ENCODE peak calls at places on chromosomes 16 and 17, in six cellular contexts. H is mucosa of descending colon; O is smooth muscle cell of the brain vasculature; F is A549; K is kidney; D is activated T-cell treated with anti-CD3 and anti-CD28 coated beads, Interleukin-2, amount 50 U/mL, for 72 hours. U is an unnamed sample.

GRCh38 chr16:89093602-89094251 is at the start of gene ACSF3:
- DNase-seq in O (no peak), D (peak; percentile 88), K (peak; percentile 90), H (peak; percentile 74), F (peak; percentile 60), U (peak; percentile 86)

GRCh38 chr16:53129281-53130192 is 74.7 kb downstream of the CHD9 start:
- DNase-seq in D (no peak), O (no peak), K (no peak), F (no peak), H (no peak), U (no peak)

GRCh38 chr16:56916571-56917403 is 15.2 kb upstream of the HERPUD1 start:
- DNase-seq in F (no peak), K (no peak), O (no peak), H (no peak), D (peak; percentile 39), U (no peak)

GRCh38 chr17:38330941-38331411 is 12.8 kb downstream of the GPR179 start:
- DNase-seq in F (no peak), H (no peak), K (peak; percentile 71), O (no peak), D (no peak), U (no peak)

GRCh38 chr17:58329035-58329807 is 626 bp upstream of the TSPOAP1 start:
- DNase-seq in F (no peak), H (peak; percentile 78), O (no peak), K (peak; percentile 81), D (peak; percentile 85), U (no peak)

GRCh38 chr17:78748730-78749317 is 33.2 kb downstream of the CYTH1 start:
- DNase-seq in K (peak; percentile 78), D (peak; percentile 80), H (peak; percentile 85), O (no peak), F (no peak), U (peak; percentile 88)

GRCh38 chr17:75693500-75694481 is 26.7 kb downstream of the SAP30BP start:
- DNase-seq in H (no peak), K (peak; percentile 92), F (peak; percentile 85), D (no peak), O (peak; percentile 92), U (peak; percentile 82)

GRCh38 chr16:65044861-65045260 is 77.0 kb downstream of the CDH11 start:
- DNase-seq in F (no peak), K (no peak), O (peak; percentile 24), D (no peak), H (no peak), U (no peak)

GRCh38 chr17:42051013-42051400 is 606 bp upstream of the C17orf113 start:
- DNase-seq in K (no peak), O (no peak), H (no peak), D (no peak), F (no peak), U (no peak)

GRCh38 chr16:23124315-23124714 is 24.9 kb downstream of the USP31 start:
- DNase-seq in H (no peak), F (peak; percentile 52), D (no peak), O (peak; percentile 41), K (no peak), U (no peak)

GRCh38 chr17:10640475-10640874 is 16.6 kb downstream of the MYH3 start:
- DNase-seq in O (no peak), F (no peak), D (no peak), H (no peak), K (no peak), U (no peak)

GRCh38 chr16:75109732-75110243 is 6.8 kb downstream of the LDHD start:
- DNase-seq in O (no peak), D (peak; percentile 35), H (peak; percentile 85), K (peak; percentile 82), F (no peak), U (peak; percentile 85)

GRCh38 chr16:4309833-4310266 is 6.0 kb upstream of the GLIS2 start:
- DNase-seq in H (no peak), K (peak; percentile 83), O (peak; percentile 89), F (peak; percentile 88), D (peak; percentile 63), U (no peak)

GRCh38 chr16:1152123-1152638 is 725 bp upstream of the CACNA1H start:
- DNase-seq in H (no peak), O (no peak), F (no peak), D (peak; percentile 43), K (no peak), U (no peak)

GRCh38 chr16:67770371-67770991 is 35.9 kb downstream of the RANBP10 start:
- DNase-seq in H (no peak), D (no peak), F (no peak), K (no peak), O (no peak), U (no peak)

GRCh38 chr17:30379303-30380105 is 777 bp downstream of the CPD start:
- DNase-seq in H (peak; percentile 74), O (no peak), F (no peak), D (peak; percentile 43), K (peak; percentile 84), U (peak; percentile 62)

GRCh38 chr16:12611916-12612597 is 191.6 kb downstream of the CPPED1 start:
- DNase-seq in F (no peak), H (no peak), D (no peak), K (no peak), O (no peak), U (no peak)

GRCh38 chr17:81644496-81644895 is 7.5 kb downstream of the TSPAN10 start:
- DNase-seq in H (no peak), O (no peak), F (no peak), D (no peak), K (peak; percentile 22), U (no peak)

GRCh38 chr16:55056585-55057520 is 126.2 kb downstream of the IRX5 start:
- DNase-seq in O (no peak), K (no peak), H (no peak), F (peak; percentile 19), D (peak; percentile 5), U (no peak)

GRCh38 chr16:54174201-54174600 is 112.4 kb downstream of the IRX3 start:
- DNase-seq in H (no peak), F (no peak), D (no peak), O (no peak), K (no peak), U (no peak)

GRCh38 chr17:2090210-2090641 is 35.3 kb downstream of the HIC1 start:
- DNase-seq in F (no peak), D (no peak), K (peak; percentile 29), O (no peak), H (no peak), U (no peak)

GRCh38 chr16:678858-679807 is 1.1 kb upstream of the STUB1 start:
- DNase-seq in F (peak; percentile 67), K (peak; percentile 94), O (peak; percentile 36), H (peak; percentile 89), D (peak; percentile 61), U (peak; percentile 85)

GRCh38 chr16:50548659-50549560 is 714 bp downstream of the NKD1 start:
- DNase-seq in H (peak; percentile 62), O (no peak), K (peak; percentile 83), F (no peak), D (peak; percentile 63), U (no peak)

U was measured in Right ventricle myocardium inferior.